ENCODE peak calls at places on chromosomes 4 and X, in four cellular contexts. One of them, this sample, is unnamed.

GRCh38 chrX:2334237-2334636 is 166.5 kb downstream of the DHRSX start:
- DNase-seq in nephron progenitor cell: no peak
- DNase-seq in Right ventricle myocardium superior: no peak
- DNase-seq in NCI-H1092: no peak
- DNase-seq in this sample: no peak

GRCh38 chr4:168879178-168879577 is 130.9 kb downstream of the CBR4 start:
- DNase-seq in nephron progenitor cell: no peak
- DNase-seq in Right ventricle myocardium superior: no peak
- DNase-seq in NCI-H1092: no peak
- DNase-seq in this sample: no peak

GRCh38 chr4:112060212-112060611 is 85.0 kb upstream of the FAM241A start:
- DNase-seq in NCI-H1092: no peak
- DNase-seq in Right ventricle myocardium superior: no peak
- DNase-seq in nephron progenitor cell: no peak
- DNase-seq in this sample: peak; percentile 21

GRCh38 chr4:4424499-4425115 is 37.7 kb downstream of the NSG1 start:
- DNase-seq in NCI-H1092: no peak
- DNase-seq in Right ventricle myocardium superior: no peak
- DNase-seq in nephron progenitor cell: no peak
- DNase-seq in this sample: no peak

GRCh38 chr4:127501103-127501502 is 131.7 kb upstream of the INTU start:
- DNase-seq in NCI-H1092: no peak
- DNase-seq in nephron progenitor cell: no peak
- DNase-seq in Right ventricle myocardium superior: no peak
- DNase-seq in this sample: no peak

GRCh38 chrX:40171513-40172168 is 73.9 kb upstream of the BCOR start:
- DNase-seq in Right ventricle myocardium superior: peak; percentile 57
- DNase-seq in NCI-H1092: no peak
- DNase-seq in nephron progenitor cell: peak; percentile 53
- DNase-seq in this sample: no peak

GRCh38 chr4:8656185-8656517 is 63.6 kb downstream of the CPZ start:
- DNase-seq in nephron progenitor cell: no peak
- DNase-seq in NCI-H1092: no peak
- DNase-seq in Right ventricle myocardium superior: no peak
- DNase-seq in this sample: no peak

GRCh38 chr4:124151031-124151430 is 561.5 kb downstream of the ANKRD50 start:
- DNase-seq in Right ventricle myocardium superior: no peak
- DNase-seq in NCI-H1092: no peak
- DNase-seq in nephron progenitor cell: no peak
- DNase-seq in this sample: no peak

GRCh38 chr4:15006416-15007024 is 4.2 kb downstream of the CPEB2 start:
- DNase-seq in Right ventricle myocardium superior: no peak
- DNase-seq in nephron progenitor cell: no peak
- DNase-seq in NCI-H1092: no peak
- DNase-seq in this sample: no peak

GRCh38 chr4:149987777-149988410 is 90.4 kb upstream of the DCLK2 start:
- DNase-seq in NCI-H1092: no peak
- DNase-seq in nephron progenitor cell: no peak
- DNase-seq in Right ventricle myocardium superior: no peak
- DNase-seq in this sample: no peak

GRCh38 chr4:75370582-75370981 is 143.6 kb downstream of the RCHY1 start:
- DNase-seq in nephron progenitor cell: no peak
- DNase-seq in Right ventricle myocardium superior: no peak
- DNase-seq in NCI-H1092: no peak
- DNase-seq in this sample: no peak

GRCh38 chr4:99651811-99652545 is 5.7 kb downstream of the C4orf54 start:
- DNase-seq in nephron progenitor cell: no peak
- DNase-seq in Right ventricle myocardium superior: no peak
- DNase-seq in NCI-H1092: no peak
- DNase-seq in this sample: no peak

GRCh38 chr4:23023121-23023520 is 330.4 kb downstream of the GBA3 start:
- DNase-seq in nephron progenitor cell: no peak
- DNase-seq in Right ventricle myocardium superior: no peak
- DNase-seq in NCI-H1092: no peak
- DNase-seq in this sample: no peak

GRCh38 chrX:44223150-44223549 is 120.3 kb downstream of the EFHC2 start:
- DNase-seq in nephron progenitor cell: no peak
- DNase-seq in Right ventricle myocardium superior: no peak
- DNase-seq in NCI-H1092: no peak
- DNase-seq in this sample: no peak

GRCh38 chr4:6557185-6557584 is 17.8 kb upstream of the MAN2B2 start:
- DNase-seq in nephron progenitor cell: no peak
- DNase-seq in Right ventricle myocardium superior: no peak
- DNase-seq in NCI-H1092: no peak
- DNase-seq in this sample: no peak

GRCh38 chrX:153968754-153969124 is 2.9 kb downstream of the HCFC1 start:
- DNase-seq in NCI-H1092: no peak
- DNase-seq in nephron progenitor cell: peak; percentile 53
- DNase-seq in Right ventricle myocardium superior: no peak
- DNase-seq in this sample: no peak

GRCh38 chrX:17987783-17988182 is 126.7 kb upstream of the RAI2 start:
- DNase-seq in nephron progenitor cell: no peak
- DNase-seq in NCI-H1092: no peak
- DNase-seq in Right ventricle myocardium superior: no peak
- DNase-seq in this sample: no peak

GRCh38 chr4:156248921-156249320 is 295.3 kb upstream of the CTSO start:
- DNase-seq in Right ventricle myocardium superior: no peak
- DNase-seq in nephron progenitor cell: no peak
- DNase-seq in NCI-H1092: no peak
- DNase-seq in this sample: no peak

GRCh38 chr4:25131925-25132324 is 28.3 kb downstream of the SEPSECS start:
- DNase-seq in nephron progenitor cell: no peak
- DNase-seq in NCI-H1092: no peak
- DNase-seq in Right ventricle myocardium superior: no peak
- DNase-seq in this sample: no peak

GRCh38 chr4:4439782-4440181 is 52.9 kb downstream of the NSG1 start:
- DNase-seq in Right ventricle myocardium superior: no peak
- DNase-seq in NCI-H1092: no peak
- DNase-seq in nephron progenitor cell: no peak
- DNase-seq in this sample: no peak

GRCh38 chr4:29276150-29276549 is 1444.0 kb upstream of the PCDH7 start:
- DNase-seq in Right ventricle myocardium superior: no peak
- DNase-seq in nephron progenitor cell: no peak
- DNase-seq in NCI-H1092: no peak
- DNase-seq in this sample: no peak

GRCh38 chr4:47118192-47118879 is 87.0 kb downstream of the GABRB1 start:
- DNase-seq in NCI-H1092: no peak
- DNase-seq in nephron progenitor cell: no peak
- DNase-seq in Right ventricle myocardium superior: no peak
- DNase-seq in this sample: no peak

GRCh38 chr4:128769011-128769410 is 40.5 kb upstream of the JADE1 start:
- DNase-seq in nephron progenitor cell: no peak
- DNase-seq in NCI-H1092: no peak
- DNase-seq in Right ventricle myocardium superior: no peak
- DNase-seq in this sample: no peak

GRCh38 chr4:4899202-4899925 is 39.9 kb downstream of the MSX1 start:
- DNase-seq in NCI-H1092: no peak
- DNase-seq in Right ventricle myocardium superior: no peak
- DNase-seq in nephron progenitor cell: no peak
- DNase-seq in this sample: no peak

GRCh38 chr4:38310446-38311043 is 350.3 kb downstream of the PTTG2 start:
- DNase-seq in nephron progenitor cell: no peak
- DNase-seq in Right ventricle myocardium superior: no peak
- DNase-seq in NCI-H1092: no peak
- DNase-seq in this sample: no peak

GRCh38 chr4:1939664-1940509 is 68.7 kb downstream of the NSD2 start:
- DNase-seq in Right ventricle myocardium superior: no peak
- DNase-seq in NCI-H1092: no peak
- DNase-seq in nephron progenitor cell: no peak
- DNase-seq in this sample: no peak

GRCh38 chr4:109978704-109979103 is 66.0 kb downstream of the EGF start:
- DNase-seq in NCI-H1092: no peak
- DNase-seq in Right ventricle myocardium superior: no peak
- DNase-seq in nephron progenitor cell: no peak
- DNase-seq in this sample: no peak

GRCh38 chr4:185811509-185812364 is at the start of gene SORBS2:
- DNase-seq in NCI-H1092: peak; percentile 79
- DNase-seq in nephron progenitor cell: peak; percentile 34
- DNase-seq in Right ventricle myocardium superior: peak; percentile 46
- DNase-seq in this sample: peak; percentile 33

GRCh38 chrX:80181079-80181478 is 166.5 kb downstream of the TBX22 start:
- DNase-seq in nephron progenitor cell: no peak
- DNase-seq in Right ventricle myocardium superior: no peak
- DNase-seq in NCI-H1092: no peak
- DNase-seq in this sample: no peak

GRCh38 chrX:72273718-72274117 is 3.3 kb downstream of the RPS4X start:
- DNase-seq in NCI-H1092: no peak
- DNase-seq in Right ventricle myocardium superior: no peak
- DNase-seq in nephron progenitor cell: no peak
- DNase-seq in this sample: no peak

GRCh38 chrX:47854474-47854873 is 17.8 kb downstream of the ZNF81 start:
- DNase-seq in NCI-H1092: no peak
- DNase-seq in nephron progenitor cell: peak; percentile 12
- DNase-seq in Right ventricle myocardium superior: peak; percentile 41
- DNase-seq in this sample: peak; percentile 47

This sample was measured in NCI-H2227 treated with DMSO at 0.1 percent for 48 hours.